ENCODE peak calls at places on chromosomes 7 and 10, in ten cellular contexts. H, N, B, C, X, I, T, D, P and A are unnamed samples.

GRCh38 chr7:21383217-21383832 is 44.6 kb upstream of the SP4 start:
- DNase-seq in H (no peak), N (no peak), B (no peak), C (no peak), X (no peak), I (no peak), T (no peak), D (no peak), P (no peak), A (no peak)

GRCh38 chr10:127024655-127025054 is 119.4 kb downstream of the DOCK1 start:
- DNase-seq in H (peak), N (no peak), B (peak), C (no peak), X (no peak), I (no peak), T (no peak), D (no peak), P (no peak), A (no peak)

GRCh38 chr10:103493362-103493871 is at the start of gene NEURL1:
- DNase-seq in H (peak), N (no peak), B (no peak), C (no peak), X (peak), I (no peak), T (peak), D (no peak), P (peak), A (no peak)

GRCh38 chr10:108112218-108112617 is 947.7 kb upstream of the SORCS1 start:
- DNase-seq in H (no peak), N (no peak), B (no peak), C (no peak), X (no peak), I (no peak), T (no peak), D (no peak), P (no peak), A (no peak)

GRCh38 chr7:149854611-149855367 is 16.6 kb downstream of the ZNF862 start:
- DNase-seq in H (peak), N (peak), B (no peak), C (no peak), X (peak), I (no peak), T (no peak), D (no peak), P (peak), A (no peak)

GRCh38 chr7:74026406-74027123 is 1.4 kb upstream of the ELN start:
- DNase-seq in H (peak), N (peak), B (peak), C (peak), X (peak), I (peak), T (peak), D (no peak), P (peak), A (peak)

GRCh38 chr10:61837748-61838055 is 63.8 kb upstream of the ARID5B start:
- DNase-seq in H (no peak), N (peak), B (no peak), C (no peak), X (no peak), I (no peak), T (no peak), D (no peak), P (no peak), A (no peak)

GRCh38 chr10:21100871-21101514 is 203.9 kb upstream of the NEBL start:
- DNase-seq in H (no peak), N (no peak), B (no peak), C (no peak), X (no peak), I (no peak), T (no peak), D (peak), P (no peak), A (no peak)

GRCh38 chr10:95260397-95260881 is 30.4 kb downstream of the PDLIM1 start:
- DNase-seq in H (peak), N (no peak), B (no peak), C (no peak), X (peak), I (no peak), T (no peak), D (no peak), P (no peak), A (no peak)

GRCh38 chr7:99379043-99379577 is 4.6 kb downstream of the ARPC1B start:
- DNase-seq in H (peak), N (no peak), B (peak), C (peak), X (no peak), I (no peak), T (peak), D (peak), P (peak), A (no peak)

GRCh38 chr7:29254663-29255062 is 60.1 kb downstream of the CHN2 start:
- DNase-seq in H (no peak), N (peak), B (no peak), C (no peak), X (no peak), I (no peak), T (peak), D (no peak), P (no peak), A (no peak)

GRCh38 chr7:293681-294439 is 3.9 kb downstream of the FOXL3 start:
- DNase-seq in H (no peak), N (no peak), B (no peak), C (no peak), X (no peak), I (no peak), T (no peak), D (no peak), P (no peak), A (no peak)

GRCh38 chr10:88401671-88402347 is 181.3 kb downstream of the RNLS start:
- DNase-seq in H (peak), N (no peak), B (no peak), C (no peak), X (no peak), I (no peak), T (no peak), D (no peak), P (no peak), A (no peak)

GRCh38 chr7:85628187-85628586 is 441.3 kb upstream of the SEMA3D start:
- DNase-seq in H (no peak), N (no peak), B (no peak), C (no peak), X (no peak), I (no peak), T (no peak), D (no peak), P (no peak), A (no peak)

GRCh38 chr7:36048141-36048901 is 104.7 kb upstream of the EEPD1 start:
- DNase-seq in H (peak), N (no peak), B (peak), C (no peak), X (no peak), I (no peak), T (no peak), D (peak), P (no peak), A (no peak)

GRCh38 chr10:90968448-90969086 is 47.7 kb upstream of the ANKRD1 start:
- DNase-seq in H (no peak), N (no peak), B (no peak), C (no peak), X (no peak), I (no peak), T (no peak), D (no peak), P (no peak), A (no peak)

GRCh38 chr7:3089493-3089892 is 45.8 kb upstream of the CARD11 start:
- DNase-seq in H (no peak), N (peak), B (no peak), C (no peak), X (peak), I (no peak), T (peak), D (no peak), P (no peak), A (no peak)

GRCh38 chr10:35640951-35641429 is 1.1 kb downstream of the FZD8 start:
- DNase-seq in H (peak), N (peak), B (peak), C (peak), X (peak), I (no peak), T (peak), D (peak), P (peak), A (peak)

GRCh38 chr10:102996876-102997275 is 78.8 kb downstream of the CNNM2 start:
- DNase-seq in H (no peak), N (no peak), B (no peak), C (no peak), X (no peak), I (no peak), T (no peak), D (no peak), P (no peak), A (no peak)

GRCh38 chr7:114806590-114807167 is 115.2 kb upstream of the MDFIC start:
- DNase-seq in H (no peak), N (no peak), B (no peak), C (no peak), X (no peak), I (no peak), T (no peak), D (no peak), P (no peak), A (no peak)

GRCh38 chr7:149707448-149707886 is 65.9 kb downstream of the ZNF467 start:
- DNase-seq in H (no peak), N (no peak), B (no peak), C (no peak), X (peak), I (no peak), T (no peak), D (no peak), P (no peak), A (no peak)

GRCh38 chr7:455110-455928 is 64.3 kb downstream of the PDGFA start:
- DNase-seq in H (no peak), N (no peak), B (peak), C (no peak), X (no peak), I (no peak), T (no peak), D (no peak), P (peak), A (peak)

GRCh38 chr10:118911361-118911760 is 118.2 kb upstream of the NANOS1 start:
- DNase-seq in H (peak), N (no peak), B (no peak), C (peak), X (no peak), I (no peak), T (no peak), D (no peak), P (no peak), A (no peak)

GRCh38 chr10:77911535-77912123 is 14.9 kb downstream of the DLG5 start:
- DNase-seq in H (peak), N (no peak), B (no peak), C (no peak), X (no peak), I (no peak), T (no peak), D (no peak), P (no peak), A (no peak)

GRCh38 chr7:55177589-55178261 is 158.9 kb downstream of the EGFR start:
- DNase-seq in H (no peak), N (no peak), B (no peak), C (no peak), X (no peak), I (no peak), T (no peak), D (peak), P (peak), A (no peak)

GRCh38 chr10:119750391-119751230 is 24.8 kb downstream of the INPP5F start:
- DNase-seq in H (peak), N (peak), B (peak), C (peak), X (peak), I (no peak), T (peak), D (peak), P (peak), A (peak)

GRCh38 chr7:1939434-1940401 is 269.6 kb downstream of the ELFN1 start:
- DNase-seq in H (no peak), N (peak), B (peak), C (peak), X (no peak), I (no peak), T (no peak), D (no peak), P (no peak), A (peak)

GRCh38 chr10:108445746-108446145 is 1281.2 kb upstream of the SORCS1 start:
- DNase-seq in H (no peak), N (no peak), B (no peak), C (no peak), X (no peak), I (no peak), T (no peak), D (no peak), P (no peak), A (no peak)

GRCh38 chr10:86062151-86062550 is 304.4 kb downstream of the GRID1 start:
- DNase-seq in H (no peak), N (no peak), B (no peak), C (no peak), X (peak), I (no peak), T (no peak), D (no peak), P (no peak), A (no peak)

GRCh38 chr7:110534241-110534931 is 556.5 kb upstream of the LRRN3 start:
- DNase-seq in H (no peak), N (peak), B (no peak), C (no peak), X (no peak), I (no peak), T (peak), D (peak), P (no peak), A (no peak)

GRCh38 chr10:94450782-94451181 is 48.4 kb downstream of the TBC1D12 start:
- DNase-seq in H (no peak), N (no peak), B (no peak), C (no peak), X (no peak), I (no peak), T (no peak), D (no peak), P (no peak), A (no peak)

GRCh38 chr10:74977913-74978847 is 133.3 kb upstream of the SAMD8 start:
- DNase-seq in H (no peak), N (no peak), B (no peak), C (peak), X (no peak), I (no peak), T (peak), D (no peak), P (no peak), A (no peak)

GRCh38 chr7:130276796-130277762 is 10.4 kb downstream of the CPA2 start:
- DNase-seq in H (peak), N (no peak), B (no peak), C (no peak), X (no peak), I (no peak), T (peak), D (no peak), P (no peak), A (no peak)